ENCODE peak calls at places on chromosome 9, in four cellular contexts. I is H1, H is HCT116, T is NT2/D1. W is an unnamed sample.

GRCh38 chr9:123537809-123538208 is 181.8 kb downstream of the CRB2 start:
- DNase-seq in I (no peak), H (no peak), T (no peak), W (no peak)

GRCh38 chr9:34254966-34255825 is 73.9 kb downstream of the KIF24 start:
- DNase-seq in I (no peak), H (no peak), T (no peak), W (no peak)

GRCh38 chr9:108950168-108950567 is 16.0 kb downstream of the ABITRAM start:
- DNase-seq in I (no peak), H (no peak), T (no peak), W (no peak)

GRCh38 chr9:109968332-109968657 is 188.3 kb downstream of the PALM2AKAP2 start:
- DNase-seq in I (no peak), H (no peak), T (no peak), W (no peak)

GRCh38 chr9:13267743-13268142 is 11.7 kb downstream of the MPDZ start:
- DNase-seq in I (no peak), H (no peak), T (no peak), W (no peak)

GRCh38 chr9:122827759-122828090 is 663 bp downstream of the PDCL start:
- DNase-seq in I (no peak), H (no peak), T (peak; percentile 9), W (no peak)

GRCh38 chr9:33466565-33467495 is 6.9 kb downstream of the NOL6 start:
- DNase-seq in I (no peak), H (no peak), T (no peak), W (peak; percentile 86)

GRCh38 chr9:113566712-113567071 is 103.2 kb downstream of the RGS3 start:
- DNase-seq in I (no peak), H (no peak), T (no peak), W (peak; percentile 52)

GRCh38 chr9:129497064-129497836 is 123.7 kb downstream of the C9orf50 start:
- DNase-seq in I (no peak), H (no peak), T (peak; percentile 77), W (peak; percentile 87)

GRCh38 chr9:98860871-98861293 is 53.4 kb downstream of the GALNT12 start:
- DNase-seq in I (no peak), H (no peak), T (peak; percentile 18), W (peak; percentile 49)

GRCh38 chr9:5561828-5562488 is 51.6 kb downstream of the PDCD1LG2 start:
- DNase-seq in I (no peak), H (no peak), T (no peak), W (no peak)

GRCh38 chr9:136644343-136644592 is 18.4 kb upstream of the EGFL7 start:
- DNase-seq in I (no peak), H (no peak), T (no peak), W (no peak)

GRCh38 chr9:136645903-136646754 is 16.6 kb upstream of the EGFL7 start:
- DNase-seq in I (no peak), H (no peak), T (no peak), W (peak; percentile 92)

GRCh38 chr9:136643596-136644342 is 18.9 kb upstream of the EGFL7 start:
- DNase-seq in I (no peak), H (no peak), T (no peak), W (no peak)

GRCh38 chr9:136645343-136645902 is 17.3 kb upstream of the EGFL7 start:
- DNase-seq in I (no peak), H (no peak), T (no peak), W (no peak)

DNA sequence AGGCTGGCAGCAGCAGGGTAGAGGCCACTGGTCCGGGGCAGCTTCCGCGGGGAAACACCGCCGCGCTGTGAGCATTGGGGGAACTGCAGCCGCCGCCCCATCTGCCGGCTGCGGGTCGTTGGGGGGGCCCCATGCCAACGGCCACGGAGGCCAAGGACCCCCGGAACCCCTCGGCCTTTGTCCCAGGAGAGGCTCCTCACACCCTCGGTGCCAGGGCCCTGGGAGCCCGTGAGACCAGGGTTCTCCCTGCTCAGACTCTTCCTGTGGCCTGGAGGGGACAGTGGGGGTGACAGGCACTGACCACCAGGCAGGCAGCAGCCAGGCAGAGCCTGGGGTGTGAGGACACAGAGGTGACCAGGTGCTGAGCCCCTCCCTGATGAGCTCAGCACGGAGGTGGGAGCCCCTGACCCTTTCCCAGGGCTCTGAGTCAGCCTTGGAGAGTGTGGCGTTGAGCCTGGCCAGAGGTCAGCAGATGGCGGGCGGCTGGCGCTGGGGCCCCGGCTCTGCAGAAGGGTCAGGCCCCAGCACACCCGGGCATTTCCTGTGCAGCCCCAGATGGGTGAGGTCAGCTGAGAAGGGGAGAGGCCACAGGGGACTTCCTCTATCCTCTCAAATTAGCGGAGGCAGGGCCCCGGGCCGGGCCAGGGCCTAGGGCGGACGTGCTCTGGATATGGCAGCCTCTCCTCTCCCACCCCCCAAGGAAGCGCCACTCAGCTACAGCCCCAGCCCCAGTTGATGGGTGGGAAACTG is 17.9 kb upstream of the EGFL7 start:
- DNase-seq in I (no peak), H (peak; percentile 42), T (no peak), W (peak; percentile 70)
- TF ChIP-seq YY1 in I (no peak), H (no peak), T (no peak), W (no peak)

GRCh38 chr9:36738318-36738975 is 165.8 kb downstream of the MELK start:
- DNase-seq in I (no peak), H (peak; percentile 54), T (no peak), W (no peak)
- TF ChIP-seq YY1 in I (no peak), H (peak; percentile 37), T (no peak), W (no peak)

GRCh38 chr9:115167175-115167574 is 49.2 kb upstream of the TNC start:
- DNase-seq in I (no peak), H (no peak), T (no peak), W (no peak)

GRCh38 chr9:115162946-115163345 is 45.0 kb upstream of the TNC start:
- DNase-seq in I (no peak), H (no peak), T (no peak), W (no peak)

GRCh38 chr9:115161431-115161830 is 43.5 kb upstream of the TNC start:
- DNase-seq in I (no peak), H (no peak), T (no peak), W (no peak)

GRCh38 chr9:115165233-115165632 is 47.3 kb upstream of the TNC start:
- DNase-seq in I (no peak), H (no peak), T (no peak), W (no peak)

DNA sequence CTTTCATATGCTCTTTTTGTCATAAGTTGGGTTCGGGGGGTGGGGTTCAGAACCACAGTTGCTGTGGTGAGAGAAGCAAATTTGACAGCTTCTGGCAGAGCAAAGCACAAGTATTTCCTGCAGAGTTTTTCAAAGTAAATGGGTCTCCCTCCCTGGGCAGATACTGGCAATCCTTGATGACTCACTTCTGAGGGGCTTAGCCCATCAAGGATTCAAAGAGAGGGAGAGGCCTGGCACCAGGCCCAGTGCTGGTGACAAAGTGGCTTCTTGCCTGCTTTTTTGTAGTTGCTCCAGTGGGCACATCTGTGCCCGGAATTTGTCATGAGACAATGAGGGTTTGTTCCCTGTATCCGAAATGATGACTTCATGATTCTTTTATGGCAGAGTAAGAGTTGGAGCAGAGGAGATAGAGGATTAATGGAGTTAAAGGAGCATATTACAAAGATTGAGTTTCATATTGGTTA is 46.6 kb upstream of the TNC start:
- DNase-seq in I (no peak), H (peak; percentile 94), T (no peak), W (peak; percentile 15)
- TF ChIP-seq YY1 in I (no peak), H (peak; percentile 34), T (no peak), W (no peak)

GRCh38 chr9:125995706-125996105 is 248.5 kb downstream of the PBX3 start:
- DNase-seq in I (no peak), H (no peak), T (no peak), W (no peak)

GRCh38 chr9:125998837-125999503 is 251.8 kb downstream of the PBX3 start:
- DNase-seq in I (no peak), H (no peak), T (no peak), W (peak; percentile 29)

GRCh38 chr9:125997510-125997823 is 250.3 kb downstream of the PBX3 start:
- DNase-seq in I (no peak), H (no peak), T (no peak), W (no peak)

GRCh38 chr9:125995006-125995405 is 247.8 kb downstream of the PBX3 start:
- DNase-seq in I (no peak), H (no peak), T (no peak), W (peak; percentile 15)

DNA sequence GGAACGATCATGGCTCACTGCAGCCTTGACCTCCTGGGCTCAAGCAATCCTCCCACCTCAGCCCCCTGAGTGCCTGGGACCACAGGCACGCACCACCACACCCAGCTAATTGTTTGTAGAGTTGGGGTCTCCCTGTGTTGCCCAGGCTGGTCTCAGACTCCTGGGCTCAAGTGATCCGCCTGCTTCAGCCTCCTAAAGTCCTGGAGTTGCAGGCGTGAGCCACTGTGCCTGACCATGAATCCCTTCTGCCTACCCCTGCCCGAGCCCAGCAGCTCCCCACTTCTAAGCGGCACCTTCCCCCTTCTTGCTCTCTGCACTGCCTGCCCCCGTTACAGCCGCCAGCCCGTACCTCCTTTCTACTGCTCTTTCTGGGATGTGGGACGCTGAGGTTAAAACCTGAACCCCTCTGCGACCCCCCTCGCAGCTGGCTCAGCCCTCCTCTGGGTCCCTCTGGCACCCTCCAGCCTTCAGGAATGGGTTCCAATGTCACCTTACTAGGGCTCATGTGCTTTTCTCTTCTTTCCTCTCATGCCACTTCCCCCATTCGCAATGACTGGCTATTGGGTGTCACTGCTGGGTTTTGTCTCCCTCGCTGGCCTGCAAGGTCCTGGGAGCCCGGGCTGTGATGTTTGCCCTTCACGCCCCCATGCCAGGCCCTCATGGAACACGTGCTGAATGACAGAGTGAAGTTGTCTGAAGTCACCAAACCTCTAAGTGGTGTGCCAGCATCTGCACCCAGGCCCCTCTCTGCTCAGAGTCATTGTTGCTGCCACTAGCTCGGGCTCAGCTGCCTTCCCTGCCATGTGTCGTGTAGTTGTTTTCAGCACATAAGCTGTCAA is 249.7 kb downstream of the PBX3 start:
- DNase-seq in I (no peak), H (no peak), T (no peak), W (peak; percentile 21)
- TF ChIP-seq YY1 in I (no peak), H (no peak), T (no peak), W (no peak)

DNA sequence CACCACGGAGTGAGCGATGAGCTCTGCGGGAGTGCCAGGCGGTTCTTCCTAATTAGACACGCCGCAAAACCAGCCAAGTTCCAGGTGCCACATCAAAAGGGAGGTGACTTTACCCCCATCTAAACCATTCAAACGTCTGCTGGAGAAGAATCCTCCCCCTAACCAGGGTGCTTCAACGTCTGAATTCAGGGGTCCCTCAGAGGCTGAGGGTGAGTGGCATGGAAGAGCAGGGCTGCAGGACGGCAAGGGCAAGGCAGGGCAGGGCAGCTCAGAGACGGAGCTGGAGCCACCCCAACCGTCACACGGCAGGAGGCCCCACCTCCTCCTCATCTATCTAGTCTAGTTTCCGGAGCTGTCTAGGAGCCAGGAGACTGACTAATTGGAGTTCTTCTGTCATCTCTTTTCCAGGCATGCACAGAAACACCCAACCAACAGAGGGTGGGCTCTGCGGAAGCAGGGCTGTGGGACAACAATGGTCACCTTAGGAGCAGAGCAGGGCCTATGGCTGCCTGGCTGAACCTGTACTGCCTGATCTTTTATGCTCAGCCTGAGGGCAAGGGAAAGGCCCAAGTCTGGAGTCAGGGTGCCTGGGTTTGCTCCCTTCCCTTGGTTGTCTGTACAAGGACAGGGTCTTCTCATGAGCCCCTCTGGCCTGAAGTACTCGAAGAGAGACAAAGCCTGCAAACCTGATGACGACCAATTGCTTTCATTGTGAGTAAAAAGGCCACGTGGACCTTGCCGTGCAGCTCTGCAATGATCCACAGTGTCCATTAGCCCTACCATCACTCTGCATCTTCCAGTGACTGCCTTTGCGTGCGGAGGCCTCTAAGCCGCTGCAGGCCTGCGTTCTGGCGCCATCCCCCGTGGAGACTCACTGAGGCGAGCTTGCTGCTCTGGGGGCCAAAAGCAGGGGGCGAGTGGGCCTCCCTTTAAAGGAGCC is 81.0 kb upstream of the SLC25A51 start:
- DNase-seq in I (no peak), H (no peak), T (no peak), W (no peak)
- TF ChIP-seq YY1 in I (no peak), H (no peak), T (no peak), W (no peak)

W was measured in SK-N-SH.